ENCODE peak calls at places on chromosome 1, in five cellular contexts. N is A549, Y is transverse colon, E is breast epithelium, U is IMR-90. H is an unnamed sample. For H3K4me1, the result is how much of the 10 kb centered on the place peaks cover.

GRCh38 chr1:53385276-53385932 is 57.5 kb upstream of the LRP8 start:
- DNase-seq in N (no peak), Y (no peak), E (no peak), U (no peak), H (no peak)

GRCh38 chr1:150513275-150513885 is 2.2 kb upstream of the FALEC start:
- DNase-seq in N (no peak), Y (no peak), E (no peak), U (no peak), H (no peak)

GRCh38 chr1:231603598-231604275 is 22.9 kb upstream of the DISC1 start:
- DNase-seq in N (peak), Y (peak), E (no peak), U (peak), H (peak)

GRCh38 chr1:222736972-222737371 is at the start of gene FAM177B:
- DNase-seq in N (no peak), Y (no peak), E (no peak), U (peak), H (peak)

GRCh38 chr1:205298191-205298994 is 23.2 kb downstream of the NUAK2 start:
- DNase-seq in N (peak), Y (no peak), E (no peak), U (peak), H (peak)

GRCh38 chr1:7943295-7943694 is 2.7 kb upstream of the TNFRSF9 start:
- DNase-seq in N (no peak), Y (no peak), E (no peak), U (no peak), H (no peak)

GRCh38 chr1:14955986-14956385 is 197.6 kb upstream of the TMEM51 start:
- DNase-seq in N (no peak), Y (no peak), E (peak), U (no peak), H (no peak)

GRCh38 chr1:27353166-27353565 is 11.3 kb downstream of the SYTL1 start:
- DNase-seq in N (no peak), Y (no peak), E (no peak), U (no peak), H (no peak)

GRCh38 chr1:116445534-116445933 is 72.5 kb downstream of the ATP1A1 start:
- DNase-seq in N (no peak), Y (no peak), E (no peak), U (no peak), H (no peak)

GRCh38 chr1:116439701-116440100 is 66.7 kb downstream of the ATP1A1 start:
- DNase-seq in N (no peak), Y (no peak), E (no peak), U (no peak), H (no peak)

GRCh38 chr1:116434849-116435248 is 61.8 kb downstream of the ATP1A1 start:
- DNase-seq in N (no peak), Y (no peak), E (no peak), U (no peak), H (no peak)

GRCh38 chr1:116435806-116436486 is 62.9 kb downstream of the ATP1A1 start:
- DNase-seq in N (no peak), Y (no peak), E (no peak), U (no peak), H (no peak)

GRCh38 chr1:116440731-116441130 is 67.7 kb downstream of the ATP1A1 start:
- DNase-seq in N (no peak), Y (no peak), E (no peak), U (no peak), H (no peak)
- H3K27ac ChIP-seq in N (no peak), Y (no peak), E (no peak), U (no peak), H (no peak)

DNA sequence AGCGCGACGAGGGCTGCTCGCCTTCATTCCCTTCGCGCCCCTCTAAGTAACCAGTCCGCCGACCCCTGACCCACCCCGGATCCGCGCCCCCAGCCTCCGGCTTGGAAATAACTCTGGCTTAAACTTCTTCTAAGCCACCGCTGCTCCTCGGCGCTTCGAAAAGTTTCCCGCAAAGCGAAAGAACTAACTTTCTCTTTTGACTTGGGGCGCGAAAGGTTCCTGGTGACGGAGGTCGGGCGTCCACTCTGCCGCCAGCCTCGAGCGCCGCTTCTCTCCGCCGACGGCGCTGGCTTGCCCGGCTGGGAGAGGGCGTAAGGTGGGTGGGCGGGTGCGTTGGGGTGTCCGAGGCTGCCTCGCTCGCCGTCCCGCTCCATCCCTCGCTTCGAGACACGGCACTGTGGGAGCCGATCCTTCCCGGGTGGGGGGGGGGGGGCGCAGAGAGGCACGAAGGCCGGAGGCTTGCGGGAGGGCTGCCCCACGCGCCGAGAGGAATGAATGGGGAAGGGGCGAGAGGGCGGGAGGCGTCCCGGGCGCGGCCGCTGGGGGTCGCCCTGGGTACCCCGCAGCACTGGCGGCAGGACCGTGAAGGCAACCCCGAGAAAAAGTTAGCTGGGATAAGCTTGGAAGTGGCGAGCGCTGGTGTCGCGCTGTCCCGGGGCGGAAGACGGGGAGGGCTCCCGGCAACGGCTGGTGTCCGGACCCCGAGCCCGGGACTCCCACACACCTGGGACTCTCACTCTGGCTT is 567 bp downstream of the ATF3 start:
- DNase-seq in N (peak), Y (peak), E (peak), U (no peak), H (peak)
- H3K4me1 ChIP-seq in N (under half), Y (under half), E (under half), U (under half), H (under half)

DNA sequence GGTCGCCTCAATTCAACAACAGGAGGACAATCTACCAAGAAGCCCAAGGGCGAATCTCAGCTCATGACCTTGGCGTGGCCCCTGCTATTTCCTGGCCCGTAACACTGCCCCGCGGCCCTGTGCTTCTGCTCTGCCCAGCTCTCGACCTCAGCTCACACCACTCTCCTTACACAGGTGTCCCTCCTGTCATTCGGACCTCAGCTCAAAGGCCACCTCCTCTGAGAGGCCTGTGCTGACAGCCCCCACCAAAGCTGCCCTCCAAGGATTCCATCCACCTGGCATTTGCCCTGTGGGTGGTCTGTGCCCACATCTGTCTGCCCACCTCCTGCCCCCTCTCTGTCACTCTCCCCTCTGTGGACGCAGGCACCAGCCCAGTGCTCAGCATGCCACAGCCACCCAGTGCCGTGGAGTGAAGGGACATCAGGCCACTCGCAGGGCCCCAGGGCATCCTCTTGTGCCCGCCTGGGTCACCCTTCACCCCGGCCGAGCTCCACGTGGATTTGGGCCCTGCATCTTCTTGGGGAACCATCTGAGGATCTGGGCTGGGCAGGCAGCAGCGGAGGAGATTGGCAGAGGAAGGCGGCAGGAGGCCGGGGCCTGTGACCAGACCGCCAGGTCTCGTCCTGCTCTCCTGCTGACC is 70.3 kb downstream of the DHRS3 start:
- DNase-seq in N (no peak), Y (peak), E (no peak), U (no peak), H (no peak)
- H3K27ac ChIP-seq in N (peak), Y (peak), E (peak), U (no peak), H (no peak)

DNA sequence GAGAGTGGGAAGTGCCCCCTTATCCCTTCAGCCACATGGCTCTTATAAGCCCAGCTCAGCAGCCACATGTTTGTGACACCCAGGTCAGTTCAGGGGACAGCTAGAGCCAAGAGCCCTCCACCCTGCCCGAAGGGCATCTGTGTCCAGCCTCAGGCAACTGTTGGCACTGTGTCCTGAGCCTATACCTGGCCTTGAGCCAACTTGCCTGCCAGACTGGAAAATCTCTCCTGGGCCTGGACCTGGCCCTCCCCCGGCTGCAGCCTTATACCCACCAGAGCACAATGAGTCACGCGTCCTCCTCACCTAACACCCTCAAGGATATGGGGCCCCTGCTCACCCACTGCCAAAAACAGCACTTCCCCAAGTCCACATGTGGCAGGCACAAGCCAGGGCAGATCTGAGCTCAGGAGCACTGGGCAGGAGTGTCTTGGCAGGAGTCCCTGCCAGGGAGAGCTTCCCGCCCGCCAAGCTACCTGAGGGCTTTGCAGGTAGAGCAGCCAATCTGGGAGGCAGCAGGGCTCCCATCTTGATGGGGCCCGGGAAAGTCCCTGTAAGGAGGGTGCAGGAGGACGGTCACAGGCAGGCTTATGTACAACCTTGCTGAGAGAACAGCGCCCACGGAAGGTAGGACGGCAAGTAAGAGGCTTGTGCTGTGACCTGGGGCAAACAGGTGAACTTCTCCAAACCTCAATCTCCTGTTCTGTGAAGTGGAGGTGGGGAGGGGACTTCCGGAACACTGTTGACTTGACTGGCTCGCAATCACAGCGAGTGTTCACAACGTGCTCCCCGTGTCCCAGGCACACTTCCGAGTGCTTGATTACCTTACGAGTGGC is 19.8 kb upstream of the HSPG2 start:
- DNase-seq in N (no peak), Y (peak), E (peak), U (peak), H (peak)
- H3K4me1 ChIP-seq in N (under half), Y (under half), E (under half), U (under half), H (under half)